ENCODE peak calls at places on chromosomes 5 and 9, in four cellular contexts. Z, F, S and C are unnamed samples.

GRCh38 chr9:9914174-9914573 is 698.6 kb downstream of the PTPRD start:
- DNase-seq in Z (no peak), S (no peak), F (no peak), C (no peak)

GRCh38 chr5:93658044-93658443 is 75.0 kb downstream of the NR2F1 start:
- DNase-seq in S (no peak), Z (no peak), F (no peak), C (no peak)

GRCh38 chr9:136155576-136155975 is 36.9 kb upstream of the TMEM250 start:
- DNase-seq in Z (no peak), S (no peak), F (no peak), C (no peak)

GRCh38 chr5:123617561-123617960 is 105.6 kb downstream of the CSNK1G3 start:
- DNase-seq in Z (no peak), F (no peak), S (no peak), C (no peak)

GRCh38 chr5:149228610-149229297 is 42.9 kb upstream of the AFAP1L1 start:
- DNase-seq in F (no peak), Z (peak), S (peak), C (no peak)

GRCh38 chr9:85430659-85431370 is 310.9 kb downstream of the AGTPBP1 start:
- DNase-seq in S (peak), F (peak), Z (no peak), C (no peak)

GRCh38 chr9:86947146-86948081 is at the start of gene GAS1:
- DNase-seq in F (peak), S (peak), Z (peak), C (peak)

GRCh38 chr5:96905864-96906263 is 29.6 kb downstream of the ERAP2 start:
- DNase-seq in S (no peak), Z (no peak), F (no peak), C (no peak)

GRCh38 chr5:122775713-122776084 is 819 bp downstream of the SNX2 start:
- DNase-seq in Z (peak), S (no peak), F (no peak), C (no peak)

GRCh38 chr9:126605792-126606482 is 7.8 kb upstream of the LMX1B start:
- DNase-seq in Z (no peak), F (no peak), S (no peak), C (peak)

GRCh38 chr5:54993318-54993717 is 7.9 kb upstream of the ESM1 start:
- DNase-seq in F (no peak), S (no peak), Z (peak), C (no peak)

GRCh38 chr9:111839387-111839786 is 44.6 kb upstream of the SHOC1 start:
- DNase-seq in Z (peak), S (no peak), F (no peak), C (no peak)

GRCh38 chr9:81529556-81530193 is 159.7 kb downstream of the TLE1 start:
- DNase-seq in Z (peak), F (no peak), S (peak), C (no peak)

GRCh38 chr9:34366365-34366764 is 10.3 kb downstream of the MYORG start:
- DNase-seq in F (no peak), Z (no peak), S (no peak), C (no peak)

GRCh38 chr9:71506821-71507220 is 261.5 kb downstream of the CEMIP2 start:
- DNase-seq in Z (peak), F (no peak), S (no peak), C (no peak)

GRCh38 chr5:115306011-115306530 is 9.6 kb upstream of the CCDC112 start:
- DNase-seq in F (no peak), S (no peak), Z (no peak), C (no peak)

GRCh38 chr9:122332083-122332482 is 38.7 kb upstream of the PTGS1 start:
- DNase-seq in F (no peak), S (peak), Z (no peak), C (no peak)

GRCh38 chr5:179158556-179158955 is 98.4 kb downstream of the ZNF354C start:
- DNase-seq in Z (no peak), F (peak), S (no peak), C (peak)

GRCh38 chr9:68678430-68678829 is 26.6 kb upstream of the PIP5K1B start:
- DNase-seq in Z (no peak), F (no peak), S (peak), C (no peak)
- TF ChIP-seq CTCF in Z (no peak), F (no peak), S (peak), C (peak)

DNA sequence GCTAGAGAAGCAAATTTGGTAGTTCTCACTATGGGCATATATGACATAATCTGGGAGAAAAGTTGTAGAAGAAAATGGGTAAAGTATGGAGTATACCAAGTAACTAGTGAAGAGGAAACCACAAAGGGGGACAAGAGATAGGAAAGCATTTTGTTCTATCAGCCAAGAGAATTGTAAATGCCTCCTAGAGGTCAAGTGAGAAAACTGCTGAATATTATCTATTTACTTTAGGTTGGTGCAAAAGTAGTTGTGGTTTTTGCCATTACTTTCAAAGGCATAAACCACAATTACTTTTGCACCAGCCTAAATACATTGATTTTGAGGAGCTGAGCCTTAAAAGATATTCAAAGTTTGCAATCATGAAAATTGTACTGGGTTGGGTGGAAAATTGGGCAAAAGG is 126.7 kb upstream of the GRHPR start:
- DNase-seq in S (no peak), F (no peak), Z (no peak), C (no peak)
- TF ChIP-seq CTCF in S (no peak), F (no peak), Z (peak), C (peak)

GRCh38 chr5:167900521-167900920 is 390.9 kb upstream of the WWC1 start:
- DNase-seq in F (no peak), S (no peak), Z (no peak), C (no peak)

GRCh38 chr5:167902298-167902697 is 389.1 kb upstream of the WWC1 start:
- DNase-seq in F (no peak), S (no peak), Z (no peak), C (no peak)

GRCh38 chr5:167903243-167903642 is 388.2 kb upstream of the WWC1 start:
- DNase-seq in S (no peak), F (no peak), Z (no peak), C (no peak)

GRCh38 chr5:167908596-167908995 is 382.8 kb upstream of the WWC1 start:
- DNase-seq in Z (no peak), S (no peak), F (no peak), C (no peak)

DNA sequence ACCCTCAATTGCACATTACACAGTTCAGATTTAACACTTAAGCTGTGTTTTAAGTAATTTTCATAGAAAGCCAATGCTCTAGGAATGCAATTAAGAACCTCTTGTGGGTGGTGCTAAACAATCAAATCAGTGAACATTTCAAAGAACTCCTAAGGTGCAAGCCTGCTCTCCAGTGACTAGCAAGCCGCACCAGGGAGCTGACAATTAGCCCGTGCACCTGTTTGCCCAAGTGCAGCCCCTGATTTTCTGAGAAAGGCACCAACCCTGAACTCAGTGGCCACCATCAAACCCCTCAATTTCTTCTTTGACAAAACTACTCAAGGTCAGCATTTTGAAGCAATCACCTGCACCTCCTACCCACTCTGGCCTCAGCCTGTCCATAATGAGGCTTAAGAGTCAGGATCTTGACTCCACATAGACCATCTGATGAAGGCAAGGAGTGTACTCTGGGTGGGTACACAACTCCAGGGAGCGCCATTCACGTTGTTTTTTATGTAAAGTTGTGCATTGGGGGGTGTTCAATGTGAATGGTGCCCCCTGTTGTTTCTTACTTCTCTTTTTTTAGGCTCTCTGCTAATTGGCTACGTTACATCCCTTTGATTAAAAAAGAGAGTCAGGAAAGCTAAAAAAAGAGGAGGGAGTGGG is 385.1 kb upstream of the WWC1 start:
- DNase-seq in S (no peak), F (no peak), Z (no peak), C (no peak)
- TF ChIP-seq CTCF in S (no peak), F (no peak), Z (no peak), C (no peak)

GRCh38 chr9:108567571-108567970 is 288.2 kb downstream of the ACTL7B start:
- DNase-seq in Z (no peak), S (no peak), F (no peak), C (no peak)

GRCh38 chr9:108569624-108570023 is 286.2 kb downstream of the ACTL7B start:
- DNase-seq in F (no peak), S (no peak), Z (peak), C (no peak)

GRCh38 chr9:108562176-108562575 is 293.6 kb downstream of the ACTL7B start:
- DNase-seq in Z (no peak), S (no peak), F (no peak), C (no peak)

GRCh38 chr9:108568093-108568492 is 287.7 kb downstream of the ACTL7B start:
- DNase-seq in Z (no peak), S (no peak), F (no peak), C (no peak)

DNA sequence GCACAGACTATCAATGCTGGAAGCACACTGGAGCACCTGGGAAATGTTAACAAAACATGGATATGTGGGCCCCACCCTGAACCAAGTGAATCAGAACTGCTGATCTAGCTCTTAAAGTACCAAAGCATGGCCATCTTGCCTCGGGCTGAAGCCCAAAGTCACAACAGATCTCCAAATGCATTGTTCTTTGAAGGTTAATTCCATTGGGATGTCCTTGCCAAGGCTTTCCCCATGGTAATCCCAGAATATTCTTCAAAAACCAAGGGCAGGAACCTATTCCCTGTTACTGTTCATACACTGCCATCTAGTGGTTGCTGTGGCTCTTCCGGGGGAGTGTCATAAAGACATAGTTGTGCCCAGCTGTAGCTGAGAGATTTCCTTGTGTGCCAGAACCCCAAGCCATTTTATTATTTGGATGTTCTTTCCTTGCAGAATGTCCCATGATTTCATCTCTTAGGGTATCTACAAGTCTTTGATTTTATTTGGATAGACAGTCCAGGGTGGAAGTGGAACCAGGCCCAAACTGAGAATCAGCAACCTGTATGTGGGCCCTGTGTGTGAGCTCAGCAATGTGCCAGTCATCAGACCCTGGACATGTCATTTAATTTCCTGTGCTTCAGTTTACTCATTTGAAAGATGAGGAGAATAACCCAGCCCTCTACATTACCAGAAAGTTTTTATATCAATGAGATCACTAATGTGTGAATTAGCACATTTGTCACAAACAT is 290.0 kb downstream of the ACTL7B start:
- DNase-seq in Z (peak), F (peak), S (peak), C (no peak)
- TF ChIP-seq CTCF in Z (peak), F (peak), S (peak), C (peak)

DNA sequence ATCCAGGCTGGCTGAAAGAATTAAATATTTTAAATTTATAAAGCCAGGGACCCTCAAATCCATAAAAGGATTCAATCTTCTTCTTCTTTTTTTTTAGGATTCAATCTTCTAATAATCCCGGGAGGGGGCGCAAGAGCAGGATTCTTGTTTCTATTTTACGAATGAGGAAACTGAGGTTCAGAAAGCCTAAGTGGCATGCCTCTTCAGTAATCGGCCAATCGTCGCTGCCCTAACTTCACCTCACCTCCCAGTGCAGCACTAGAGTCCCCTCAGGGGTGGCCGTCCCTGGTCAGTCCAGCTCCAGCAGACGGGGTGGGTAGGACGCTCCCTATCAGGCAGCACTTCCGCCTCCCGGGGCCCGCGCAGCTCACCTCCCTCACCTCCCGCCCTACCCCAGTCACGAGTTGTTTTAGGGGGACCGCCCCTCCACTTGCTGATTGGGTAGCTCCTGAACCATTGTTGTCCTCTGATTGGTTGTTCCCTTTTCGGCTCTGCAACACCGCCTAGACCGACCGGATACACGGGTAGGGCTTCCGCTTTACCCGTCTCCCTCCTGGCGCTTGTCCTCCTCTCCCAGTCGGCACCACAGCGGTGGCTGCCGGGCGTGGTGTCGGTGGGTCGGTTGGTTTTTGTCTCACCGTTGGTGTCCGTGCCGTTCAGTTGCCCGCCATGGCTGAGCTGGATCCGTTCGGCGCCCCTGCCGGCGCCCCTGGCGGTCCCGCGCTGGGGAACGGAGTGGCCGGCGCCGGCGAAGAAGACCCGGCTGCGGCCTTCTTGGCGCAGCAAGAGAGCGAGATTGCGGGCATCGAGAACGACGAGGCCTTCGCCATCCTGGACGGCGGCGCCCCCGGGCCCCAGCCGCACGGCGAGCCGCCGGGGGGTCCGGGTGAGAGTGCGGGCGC is at the start of gene CLTA:
- DNase-seq in Z (peak), F (peak), S (peak), C (no peak)
- TF ChIP-seq CTCF in Z (peak), F (peak), S (peak), C (peak)

GRCh38 chr5:52964138-52964537 is 25.0 kb upstream of the ITGA2 start:
- DNase-seq in Z (peak), S (no peak), F (no peak), C (no peak)
- TF ChIP-seq CTCF in Z (peak), S (no peak), F (no peak), C (peak)

GRCh38 chr5:153491408-153491807 is 938 bp downstream of the GRIA1 start:
- DNase-seq in Z (no peak), F (no peak), S (no peak), C (no peak)

GRCh38 chr5:153489611-153490010 is 859 bp upstream of the GRIA1 start:
- DNase-seq in Z (peak), S (no peak), F (no peak), C (no peak)

DNA sequence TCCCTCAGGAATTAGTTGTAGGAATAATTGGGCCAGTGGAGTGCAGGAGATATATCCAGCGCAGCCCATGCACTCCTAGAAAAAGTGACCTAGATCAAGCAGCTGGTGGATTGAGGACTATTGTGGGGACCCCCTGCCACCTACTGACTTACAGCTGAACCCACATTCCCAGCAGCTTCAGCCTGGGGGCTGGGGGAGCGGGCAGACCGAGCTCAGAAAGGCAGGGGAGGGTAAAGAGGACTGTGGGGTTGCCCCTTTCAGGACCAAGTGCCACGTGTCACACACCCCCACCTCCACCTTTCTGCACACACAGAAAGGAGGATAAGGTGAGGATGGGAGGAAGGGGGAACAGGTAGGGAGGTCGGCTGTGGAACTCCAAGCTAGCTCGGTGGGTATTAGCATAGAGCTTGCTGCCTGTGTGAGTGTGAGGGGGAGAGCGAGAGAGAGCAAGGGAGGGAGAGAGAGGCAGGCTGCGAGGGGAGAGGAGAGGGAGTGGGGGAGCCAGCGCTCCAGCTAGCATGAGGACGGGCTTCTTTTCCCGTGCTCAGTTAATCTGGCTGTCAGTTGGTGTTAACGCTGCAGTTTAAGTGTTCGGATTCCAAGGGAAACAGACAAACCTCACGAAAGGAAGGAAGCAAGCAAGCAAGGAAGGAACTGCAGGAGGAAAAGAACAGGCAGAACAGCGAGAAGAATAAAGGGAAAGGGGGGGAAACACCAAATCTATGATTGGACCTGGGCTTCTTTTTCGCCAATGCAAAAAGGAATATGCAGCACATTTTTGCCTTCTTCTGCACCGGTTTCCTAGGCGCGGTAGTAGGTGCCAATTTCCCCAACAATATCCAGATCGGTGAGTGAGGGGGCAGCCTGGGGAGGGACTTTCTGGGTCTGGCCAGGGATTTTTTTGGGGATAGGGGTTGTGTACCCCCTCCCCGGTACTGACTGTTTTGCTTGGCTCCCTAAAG is at the start of gene GRIA1:
- DNase-seq in F (peak), Z (no peak), S (no peak), C (no peak)
- TF ChIP-seq CTCF in F (no peak), Z (no peak), S (no peak), C (peak)